ENCODE peak calls at places on chromosomes 16 and 17, in eight cellular contexts. R is breast epithelium; L is upper lobe of right lung; E is CD4-positive, alpha-beta memory T cell; J is HAP-1; U is thoracic aorta; A is ovary; Z is colonic mucosa. N is an unnamed sample.
A peak's percentile ranks its signal among the peaks of the same experiment; 100 is the strongest.

GRCh38 chr17:76569607-76570279 is 15.9 kb downstream of the ST6GALNAC2 start:
- DNase-seq in R (peak; percentile 75), L (no peak), E (no peak), J (no peak), U (no peak), A (no peak), Z (no peak), N (no peak)

GRCh38 chr17:69434164-69434579 is 19.7 kb downstream of the MAP2K6 start:
- DNase-seq in R (no peak), L (no peak), E (no peak), J (no peak), U (no peak), A (no peak), Z (no peak), N (no peak)

GRCh38 chr17:68512967-68513474 is 791 bp downstream of the PRKAR1A start:
- DNase-seq in R (no peak), L (no peak), E (no peak), J (peak; percentile 46), U (no peak), A (no peak), Z (peak; percentile 43), N (peak; percentile 51)

GRCh38 chr17:47225436-47225858 is 16.3 kb downstream of the MYL4 start:
- DNase-seq in R (no peak), L (no peak), E (no peak), J (no peak), U (peak; percentile 87), A (peak; percentile 69), Z (peak; percentile 60), N (peak; percentile 83)

GRCh38 chr17:12599185-12599920 is 66.3 kb upstream of the MYOCD start:
- DNase-seq in R (no peak), L (no peak), E (no peak), J (no peak), U (no peak), A (no peak), Z (no peak), N (peak; percentile 14)

GRCh38 chr16:30063893-30064745 is 1.4 kb upstream of the ALDOA start:
- DNase-seq in R (peak; percentile 69), L (peak; percentile 88), E (peak; percentile 66), J (peak; percentile 72), U (no peak), A (peak; percentile 79), Z (peak; percentile 81), N (peak; percentile 28)

GRCh38 chr16:714558-715447 is at the start of gene METRN:
- DNase-seq in R (peak; percentile 87), L (peak; percentile 96), E (peak; percentile 85), J (peak; percentile 85), U (peak; percentile 57), A (peak; percentile 84), Z (peak; percentile 92), N (peak; percentile 92)

GRCh38 chr17:35540589-35541404 is 3.3 kb upstream of the SLFN12L start:
- DNase-seq in R (no peak), L (peak; percentile 73), E (peak; percentile 49), J (no peak), U (no peak), A (no peak), Z (peak; percentile 43), N (no peak)

GRCh38 chr16:17520567-17520966 is 49.8 kb upstream of the XYLT1 start:
- DNase-seq in R (no peak), L (no peak), E (no peak), J (no peak), U (no peak), A (no peak), Z (no peak), N (no peak)

GRCh38 chr17:22310717-22311686 is 618.7 kb downstream of the KCNJ18 start:
- DNase-seq in R (no peak), L (no peak), E (no peak), J (no peak), U (no peak), A (no peak), Z (no peak), N (no peak)

GRCh38 chr17:61551255-61551742 is 39.7 kb downstream of the NACA2 start:
- DNase-seq in R (no peak), L (no peak), E (peak; percentile 12), J (peak; percentile 67), U (no peak), A (no peak), Z (no peak), N (peak; percentile 46)

GRCh38 chr17:68763551-68763950 is 162.4 kb upstream of the FAM20A start:
- DNase-seq in R (no peak), L (no peak), E (no peak), J (no peak), U (no peak), A (no peak), Z (no peak), N (no peak)

GRCh38 chr17:7261377-7262191 is 694 bp downstream of the CLDN7 start:
- DNase-seq in R (no peak), L (peak; percentile 79), E (no peak), J (no peak), U (no peak), A (no peak), Z (no peak), N (no peak)

GRCh38 chr16:89601906-89602272 is 11.6 kb upstream of the DPEP1 start:
- DNase-seq in R (no peak), L (no peak), E (no peak), J (no peak), U (no peak), A (no peak), Z (no peak), N (no peak)

GRCh38 chr16:89602952-89603590 is 10.4 kb upstream of the DPEP1 start:
- DNase-seq in R (no peak), L (no peak), E (no peak), J (no peak), U (no peak), A (no peak), Z (no peak), N (no peak)

GRCh38 chr16:89600427-89600826 is 13.0 kb upstream of the DPEP1 start:
- DNase-seq in R (no peak), L (no peak), E (no peak), J (no peak), U (no peak), A (no peak), Z (no peak), N (no peak)

GRCh38 chr16:89600956-89601355 is 12.5 kb upstream of the DPEP1 start:
- DNase-seq in R (no peak), L (no peak), E (no peak), J (no peak), U (no peak), A (no peak), Z (no peak), N (no peak)

GRCh38 chr16:89602273-89602951 is 11.0 kb upstream of the DPEP1 start:
- DNase-seq in R (no peak), L (no peak), E (peak; percentile 40), J (no peak), U (peak; percentile 27), A (no peak), Z (no peak), N (peak; percentile 73)
- H3K4me3 ChIP-seq in R (no peak overlapping the region), L (no peak overlapping the region), E (no peak overlapping the region), J (no peak overlapping the region), U (peak overlapping the region; percentile 16), A (no peak overlapping the region), Z (no peak overlapping the region), N (no peak overlapping the region)

DNA sequence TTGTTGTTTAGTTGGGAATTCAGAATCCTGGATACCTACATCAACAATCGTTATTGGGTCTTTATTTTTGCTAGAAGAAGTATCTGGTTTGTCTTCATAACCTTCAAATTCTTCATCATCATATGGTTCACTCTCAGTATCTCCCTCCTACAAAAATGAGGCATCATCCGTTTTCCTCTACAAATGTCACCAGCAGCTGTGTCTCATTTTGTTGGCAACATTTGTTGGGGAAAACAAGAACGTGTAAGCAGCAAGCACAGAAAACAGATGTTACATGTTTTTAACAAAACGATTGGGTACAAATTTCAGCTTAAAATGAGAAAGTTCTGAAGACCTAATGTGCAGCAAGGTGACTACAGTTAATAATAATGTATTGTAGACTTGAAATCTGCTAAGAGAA is 8.7 kb downstream of the CCDC47 start:
- DNase-seq in R (no peak), L (no peak), E (no peak), J (no peak), U (no peak), A (no peak), Z (no peak), N (no peak)
- H3K36me3 ChIP-seq in R (peaks cover 8% of the 10 kb centered on the region), L (peaks cover 65% of the 10 kb centered on the region), E (peaks cover 44% of the 10 kb centered on the region), J (peaks cover 59% of the 10 kb centered on the region), U (peaks cover 24% of the 10 kb centered on the region), A (no peaks in the 10 kb centered on the region), Z (peaks cover 4% of the 10 kb centered on the region), N (peaks cover 68% of the 10 kb centered on the region)

DNA sequence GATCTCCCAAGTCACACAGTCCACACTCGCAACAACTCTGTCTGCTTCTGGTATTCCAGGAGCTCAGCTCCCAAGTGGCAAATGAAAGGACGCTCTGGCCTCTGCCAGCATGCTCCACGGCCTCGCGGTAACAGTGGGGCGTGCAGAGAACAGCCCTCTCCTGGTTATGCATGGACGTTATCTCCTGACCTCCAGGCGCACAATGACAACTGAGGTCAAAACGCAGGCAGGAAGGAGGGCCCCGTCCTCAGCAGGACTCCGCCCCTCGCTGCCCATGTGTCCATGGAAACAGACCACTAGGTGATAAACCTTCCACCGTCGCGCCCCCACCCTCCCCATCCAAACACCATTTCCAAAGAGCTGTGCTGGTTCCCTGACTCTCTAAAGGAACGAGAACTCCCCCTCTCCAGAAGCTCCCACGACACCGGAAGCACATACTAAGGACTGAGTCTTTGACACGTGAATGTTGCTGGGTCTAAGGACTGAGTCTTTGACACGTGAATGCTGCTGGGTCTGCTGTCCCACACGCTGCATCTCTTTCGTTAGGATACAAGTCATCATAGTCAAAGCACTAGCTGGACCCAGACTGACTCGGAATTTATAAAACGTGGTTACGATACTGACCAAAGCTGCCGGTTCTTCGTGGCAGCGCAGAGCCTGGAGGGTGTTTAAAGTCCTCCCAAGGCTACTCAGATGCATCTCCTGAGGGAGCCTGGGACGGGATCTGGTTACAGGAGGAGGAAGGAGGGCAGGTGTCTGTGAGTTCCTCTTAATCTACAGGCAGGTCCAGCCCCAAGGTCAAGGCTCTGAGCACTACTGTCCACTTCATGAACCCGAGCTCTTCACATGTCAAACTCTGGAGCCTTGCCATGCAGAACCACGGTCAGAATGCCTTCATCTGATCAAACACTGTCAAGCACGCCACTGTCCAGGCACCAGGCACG is 43.9 kb downstream of the KLHDC4 start:
- DNase-seq in R (no peak), L (no peak), E (no peak), J (no peak), U (no peak), A (no peak), Z (no peak), N (no peak)
- H3K4me1 ChIP-seq in R (no peaks in the 10 kb centered on the region), L (no peaks in the 10 kb centered on the region), E (peaks cover 3% of the 10 kb centered on the region), J (no peaks in the 10 kb centered on the region), U (no peaks in the 10 kb centered on the region), A (no peaks in the 10 kb centered on the region), Z (no peaks in the 10 kb centered on the region), N (no peaks in the 10 kb centered on the region)

GRCh38 chr17:43644081-43644480 is 17.6 kb downstream of the MEOX1 start:
- DNase-seq in R (no peak), L (no peak), E (no peak), J (no peak), U (no peak), A (no peak), Z (no peak), N (no peak)

GRCh38 chr17:43641416-43641815 is 20.3 kb downstream of the MEOX1 start:
- DNase-seq in R (no peak), L (no peak), E (no peak), J (no peak), U (no peak), A (peak; percentile 30), Z (no peak), N (no peak)

GRCh38 chr17:43648916-43649315 is 12.8 kb downstream of the MEOX1 start:
- DNase-seq in R (no peak), L (no peak), E (no peak), J (no peak), U (no peak), A (no peak), Z (no peak), N (no peak)

GRCh38 chr17:43645765-43646481 is 15.8 kb downstream of the MEOX1 start:
- DNase-seq in R (peak; percentile 65), L (peak; percentile 84), E (no peak), J (no peak), U (peak; percentile 23), A (peak; percentile 60), Z (peak; percentile 36), N (no peak)

GRCh38 chr17:43645450-43645764 is 16.3 kb downstream of the MEOX1 start:
- DNase-seq in R (no peak), L (no peak), E (no peak), J (no peak), U (no peak), A (no peak), Z (no peak), N (no peak)
- H3K4me3 ChIP-seq in R (peak overlapping the region; percentile 55), L (peak overlapping the region; percentile 45), E (no peak overlapping the region), J (no peak overlapping the region), U (peak overlapping the region; percentile 86), A (no peak overlapping the region), Z (no peak overlapping the region), N (no peak overlapping the region)

N was measured in SJSA1.